ENCODE peak calls at places on chromosome 5, in seven cellular contexts. M, D, W, S, H, K and F are unnamed samples.

GRCh38 chr5:126947146-126948010 is 83.0 kb downstream of the MARCHF3 start:
- DNase-seq in M (no peak), D (no peak), W (no peak), S (no peak), H (no peak), K (no peak), F (no peak)

GRCh38 chr5:39578887-39579497 is 154.2 kb upstream of the DAB2 start:
- DNase-seq in M (no peak), D (peak; percentile 6), W (peak; percentile 10), S (no peak), H (peak; percentile 63), K (no peak), F (no peak)

GRCh38 chr5:82445729-82446349 is 167.7 kb upstream of the RPS23 start:
- DNase-seq in M (no peak), D (no peak), W (no peak), S (no peak), H (no peak), K (no peak), F (no peak)

GRCh38 chr5:169226904-169227303 is 74.0 kb downstream of the SLIT3 start:
- DNase-seq in M (no peak), D (no peak), W (no peak), S (no peak), H (no peak), K (no peak), F (no peak)

GRCh38 chr5:128574041-128574440 is 36.0 kb upstream of the FBN2 start:
- DNase-seq in M (no peak), D (peak; percentile 36), W (no peak), S (no peak), H (peak; percentile 27), K (no peak), F (no peak)

GRCh38 chr5:66306105-66306843 is 162.2 kb downstream of the SREK1 start:
- DNase-seq in M (peak; percentile 38), D (peak; percentile 36), W (peak; percentile 75), S (no peak), H (peak; percentile 78), K (peak; percentile 66), F (no peak)

GRCh38 chr5:32187675-32188074 is 13.6 kb upstream of the GOLPH3 start:
- DNase-seq in M (no peak), D (no peak), W (no peak), S (no peak), H (no peak), K (no peak), F (no peak)

GRCh38 chr5:133406208-133406607 is 206.1 kb downstream of the FSTL4 start:
- DNase-seq in M (no peak), D (no peak), W (no peak), S (no peak), H (no peak), K (no peak), F (no peak)

GRCh38 chr5:72241346-72242003 is 78.6 kb downstream of the MRPS27 start:
- DNase-seq in M (no peak), D (no peak), W (no peak), S (no peak), H (no peak), K (no peak), F (no peak)

GRCh38 chr5:111158105-111158744 is 66.0 kb upstream of the CAMK4 start:
- DNase-seq in M (peak; percentile 53), D (peak; percentile 48), W (peak; percentile 76), S (no peak), H (peak; percentile 88), K (peak; percentile 65), F (no peak)

GRCh38 chr5:43027054-43027785 is 12.9 kb downstream of the ANXA2R start:
- DNase-seq in M (no peak), D (no peak), W (no peak), S (no peak), H (no peak), K (no peak), F (no peak)

GRCh38 chr5:134438641-134439621 is 27.2 kb upstream of the CDKN2AIPNL start:
- DNase-seq in M (peak; percentile 89), D (peak; percentile 96), W (no peak), S (peak; percentile 76), H (peak; percentile 97), K (peak; percentile 95), F (peak; percentile 89)

GRCh38 chr5:143977891-143978448 is 166.0 kb downstream of the HMHB1 start:
- DNase-seq in M (no peak), D (peak; percentile 32), W (no peak), S (no peak), H (no peak), K (no peak), F (peak; percentile 72)

GRCh38 chr5:43274435-43275114 is 38.6 kb downstream of the HMGCS1 start:
- DNase-seq in M (no peak), D (no peak), W (peak; percentile 37), S (no peak), H (no peak), K (peak; percentile 36), F (no peak)

GRCh38 chr5:179833709-179834070 is 13.0 kb downstream of the SQSTM1 start:
- DNase-seq in M (no peak), D (no peak), W (no peak), S (no peak), H (no peak), K (no peak), F (no peak)

GRCh38 chr5:179834120-179834519 is 13.4 kb downstream of the SQSTM1 start:
- DNase-seq in M (no peak), D (no peak), W (no peak), S (peak; percentile 45), H (no peak), K (no peak), F (no peak)

GRCh38 chr5:179839328-179840256 is 18.9 kb downstream of the SQSTM1 start:
- DNase-seq in M (no peak), D (no peak), W (no peak), S (peak; percentile 72), H (peak; percentile 68), K (no peak), F (no peak)

GRCh38 chr5:179837076-179838011 is 16.6 kb downstream of the SQSTM1 start:
- DNase-seq in M (no peak), D (no peak), W (no peak), S (peak; percentile 44), H (peak; percentile 35), K (no peak), F (no peak)

GRCh38 chr5:179836225-179837019 is 15.7 kb downstream of the SQSTM1 start:
- DNase-seq in M (no peak), D (peak; percentile 25), W (no peak), S (peak; percentile 61), H (peak; percentile 43), K (no peak), F (no peak)
- TF ChIP-seq CTCF in M (no peak), D (no peak), W (no peak), S (no peak), H (no peak), K (no peak), F (no peak)

GRCh38 chr5:139795074-139796001 is at the start of gene PSD2:
- DNase-seq in M (no peak), D (no peak), W (peak; percentile 61), S (no peak), H (peak; percentile 18), K (no peak), F (no peak)
- H3K4me3 ChIP-seq in M (no peak within 1 kb of the TSS), D (no peak within 1 kb of the TSS), W (peak within 1 kb of the TSS; percentile 29), S (peak within 1 kb of the TSS; percentile 7), H (peak within 1 kb of the TSS; percentile 15), K (no peak within 1 kb of the TSS), F (peak within 1 kb of the TSS; percentile 8)

GRCh38 chr5:57249251-57249874 is 75.5 kb downstream of the GPBP1 start:
- DNase-seq in M (no peak), D (no peak), W (no peak), S (no peak), H (no peak), K (no peak), F (no peak)

GRCh38 chr5:57246426-57246825 is 72.6 kb downstream of the GPBP1 start:
- DNase-seq in M (no peak), D (no peak), W (no peak), S (no peak), H (no peak), K (no peak), F (no peak)

GRCh38 chr5:57243286-57244137 is 69.7 kb downstream of the GPBP1 start:
- DNase-seq in M (no peak), D (no peak), W (no peak), S (no peak), H (no peak), K (no peak), F (no peak)

GRCh38 chr5:57247765-57248164 is 73.9 kb downstream of the GPBP1 start:
- DNase-seq in M (no peak), D (no peak), W (no peak), S (no peak), H (no peak), K (no peak), F (no peak)

GRCh38 chr5:57244331-57244730 is 70.5 kb downstream of the GPBP1 start:
- DNase-seq in M (no peak), D (no peak), W (no peak), S (no peak), H (no peak), K (no peak), F (no peak)
- TF ChIP-seq CTCF in M (no peak), D (no peak), W (no peak), S (no peak), H (no peak), K (no peak), F (no peak)

GRCh38 chr5:148833925-148834324 is 7.5 kb downstream of the ADRB2 start:
- DNase-seq in M (no peak), D (no peak), W (no peak), S (no peak), H (no peak), K (no peak), F (no peak)

GRCh38 chr5:148830220-148830619 is 3.8 kb downstream of the ADRB2 start:
- DNase-seq in M (no peak), D (no peak), W (no peak), S (no peak), H (no peak), K (no peak), F (no peak)

GRCh38 chr5:148833122-148833521 is 6.7 kb downstream of the ADRB2 start:
- DNase-seq in M (no peak), D (no peak), W (peak; percentile 70), S (no peak), H (no peak), K (no peak), F (no peak)

GRCh38 chr5:148829734-148830133 is 3.3 kb downstream of the ADRB2 start:
- DNase-seq in M (no peak), D (no peak), W (peak; percentile 19), S (no peak), H (no peak), K (no peak), F (no peak)

DNA sequence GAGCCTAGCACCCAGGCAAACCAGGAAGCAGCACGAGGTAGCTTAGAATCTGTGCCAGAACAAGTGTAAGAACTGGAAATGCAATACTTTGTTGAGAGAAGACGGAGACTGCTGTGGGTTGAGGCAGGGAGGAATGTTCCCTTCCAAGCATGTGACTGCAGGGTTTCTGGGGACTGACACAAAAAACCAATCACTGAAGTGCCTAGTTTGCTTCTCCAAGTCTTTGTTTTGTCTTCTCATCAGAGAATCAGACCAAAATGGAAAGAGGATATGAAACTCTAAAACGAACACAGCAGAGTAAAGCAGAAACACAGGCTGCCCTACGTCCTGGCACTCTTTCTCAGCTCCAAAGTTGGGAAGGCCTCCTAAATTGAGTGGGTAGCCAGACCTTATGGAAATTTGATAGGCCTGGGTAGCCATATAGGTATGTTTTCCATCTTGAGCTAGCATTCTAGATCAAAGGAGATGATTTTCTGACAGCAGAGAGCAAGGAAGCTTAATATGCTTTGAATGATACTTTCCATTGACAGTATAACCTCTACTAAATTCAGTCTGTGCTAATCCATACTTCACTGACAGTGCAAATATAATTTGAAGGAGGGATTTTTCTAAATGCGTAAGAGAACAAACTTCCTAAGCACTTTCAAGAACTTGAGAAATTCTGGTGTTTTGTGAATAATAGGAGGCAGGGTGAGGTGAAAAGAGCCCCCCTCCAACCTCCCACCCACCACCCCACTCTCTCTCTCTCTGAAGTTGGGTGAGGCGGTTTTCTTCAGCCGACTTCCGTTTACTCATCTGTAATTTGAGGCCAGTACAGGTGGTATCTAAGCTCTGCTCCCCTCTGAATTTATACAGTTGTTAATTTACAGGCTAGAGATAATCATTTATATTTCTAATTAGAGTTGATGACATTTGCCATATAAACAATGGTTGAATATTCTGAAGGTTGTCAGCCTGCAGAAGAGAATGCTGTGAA is 5.5 kb downstream of the ADRB2 start:
- DNase-seq in M (no peak), D (no peak), W (no peak), S (no peak), H (no peak), K (no peak), F (no peak)
- H3K4me3 ChIP-seq in M (no peak overlapping the region), D (no peak overlapping the region), W (no peak overlapping the region), S (no peak overlapping the region), H (no peak overlapping the region), K (no peak overlapping the region), F (no peak overlapping the region)